ENCODE peak calls at places on chromosomes 16 and 17, in eight cellular contexts. C, F, J, I, W, Y, D and G are unnamed samples.

GRCh38 chr16:61676740-61677139 is 359.5 kb downstream of the CDH8 start:
- DNase-seq in C (no peak), F (no peak), J (no peak), I (no peak), W (no peak), Y (no peak), D (no peak), G (no peak)

GRCh38 chr16:4936991-4937781 is at the start of gene PPL:
- DNase-seq in C (peak), F (no peak), J (no peak), I (peak), W (no peak), Y (peak), D (no peak), G (no peak)

GRCh38 chr17:27349540-27350021 is 55.7 kb downstream of the WSB1 start:
- DNase-seq in C (peak), F (no peak), J (no peak), I (no peak), W (no peak), Y (no peak), D (no peak), G (no peak)

GRCh38 chr17:32111141-32111771 is 31.0 kb upstream of the RHOT1 start:
- DNase-seq in C (no peak), F (no peak), J (peak), I (peak), W (peak), Y (peak), D (no peak), G (peak)

GRCh38 chr17:32854177-32854576 is 22.7 kb downstream of the MYO1D start:
- DNase-seq in C (peak), F (no peak), J (no peak), I (no peak), W (no peak), Y (no peak), D (no peak), G (peak)

GRCh38 chr17:56699186-56699895 is 105.8 kb downstream of the NOG start:
- DNase-seq in C (peak), F (no peak), J (no peak), I (no peak), W (peak), Y (no peak), D (peak), G (peak)

GRCh38 chr17:27892542-27892865 is 661 bp downstream of the LYRM9 start:
- DNase-seq in C (no peak), F (no peak), J (no peak), I (no peak), W (no peak), Y (no peak), D (no peak), G (peak)

GRCh38 chr17:80938556-80938955 is 53.1 kb upstream of the CHMP6 start:
- DNase-seq in C (no peak), F (no peak), J (peak), I (no peak), W (no peak), Y (no peak), D (no peak), G (no peak)

GRCh38 chr16:27431773-27432599 is 30.0 kb downstream of the IL21R start:
- DNase-seq in C (no peak), F (no peak), J (no peak), I (no peak), W (no peak), Y (no peak), D (no peak), G (no peak)

GRCh38 chr17:78888911-78889496 is 14.0 kb downstream of the CEP295NL start:
- DNase-seq in C (no peak), F (no peak), J (no peak), I (no peak), W (no peak), Y (no peak), D (no peak), G (no peak)

GRCh38 chr17:60559659-60559994 is 33.6 kb upstream of the APPBP2 start:
- DNase-seq in C (no peak), F (no peak), J (no peak), I (no peak), W (no peak), Y (no peak), D (no peak), G (no peak)

GRCh38 chr17:60563743-60564142 is 36.2 kb upstream of the PPM1D start:
- DNase-seq in C (no peak), F (no peak), J (no peak), I (peak), W (no peak), Y (no peak), D (no peak), G (no peak)

GRCh38 chr17:60559995-60560859 is 34.2 kb upstream of the APPBP2 start:
- DNase-seq in C (no peak), F (no peak), J (no peak), I (peak), W (no peak), Y (no peak), D (no peak), G (no peak)

GRCh38 chr17:60562421-60562820 is 36.4 kb upstream of the APPBP2 start:
- DNase-seq in C (no peak), F (no peak), J (no peak), I (no peak), W (no peak), Y (no peak), D (no peak), G (no peak)

DNA sequence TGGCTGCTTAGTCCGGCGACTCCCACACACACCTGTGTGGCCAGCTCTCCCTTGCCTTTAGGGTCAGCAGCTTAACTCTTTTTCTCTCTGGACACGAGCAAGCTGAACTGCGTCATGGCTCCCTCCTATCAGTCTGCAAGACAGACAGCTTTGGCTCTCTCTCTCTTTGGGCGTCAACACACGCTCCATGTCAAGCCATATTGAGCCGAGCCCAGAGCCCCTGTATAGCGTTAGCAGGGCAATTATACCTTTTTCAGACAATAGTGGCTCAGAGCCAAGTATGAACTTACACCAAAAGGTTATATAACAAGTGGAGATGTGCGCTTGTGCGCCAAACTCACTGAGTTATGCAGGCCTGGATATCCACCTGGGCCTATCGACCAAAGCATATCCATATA is 34.8 kb upstream of the APPBP2 start:
- DNase-seq in C (no peak), F (no peak), J (no peak), I (peak), W (no peak), Y (no peak), D (no peak), G (no peak)
- TF ChIP-seq MAX in C (no peak), F (no peak), J (no peak), I (peak), W (no peak), Y (no peak), D (no peak), G (no peak)

DNA sequence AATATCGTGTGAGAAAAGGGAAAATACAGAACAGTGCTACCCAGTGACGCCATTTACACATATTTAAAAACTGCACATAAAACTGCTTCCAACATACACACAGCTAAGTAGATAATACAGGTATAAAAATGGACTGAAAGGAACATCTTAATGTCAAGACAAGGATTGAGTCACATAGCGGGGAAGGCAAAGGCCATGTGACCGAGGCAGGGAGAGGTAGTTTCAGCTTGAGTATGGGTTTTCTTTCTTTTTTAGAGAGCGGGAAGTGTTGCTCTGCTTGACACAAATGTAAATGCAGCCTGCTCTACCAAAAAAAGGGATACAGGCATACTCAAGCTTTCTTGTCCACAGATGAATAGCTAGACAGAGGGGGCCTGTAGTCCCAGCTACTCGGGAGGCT is 46.5 kb downstream of the SDR42E1 start:
- DNase-seq in C (no peak), F (no peak), J (no peak), I (no peak), W (no peak), Y (no peak), D (no peak), G (no peak)
- TF ChIP-seq POLR2A in C (no peak), F (no peak), J (no peak), I (no peak), W (no peak), Y (no peak), D (no peak), G (no peak)

GRCh38 chr16:51994597-51994996 is 552.3 kb downstream of the TOX3 start:
- DNase-seq in C (no peak), F (no peak), J (no peak), I (peak), W (no peak), Y (no peak), D (no peak), G (no peak)
- TF ChIP-seq MAX in C (no peak), F (no peak), J (no peak), I (no peak), W (no peak), Y (no peak), D (no peak), G (no peak)

GRCh38 chr16:85615014-85615851 is 2.1 kb downstream of the GSE1 start:
- DNase-seq in C (peak), F (no peak), J (peak), I (peak), W (no peak), Y (no peak), D (peak), G (no peak)
- TF ChIP-seq POLR2A in C (no peak), F (no peak), J (no peak), I (peak), W (no peak), Y (peak), D (no peak), G (no peak)

GRCh38 chr17:19401321-19402010 is 9.6 kb upstream of the RNF112 start:
- DNase-seq in C (no peak), F (no peak), J (no peak), I (no peak), W (no peak), Y (no peak), D (no peak), G (no peak)

GRCh38 chr17:19399750-19400450 is 11.1 kb upstream of the RNF112 start:
- DNase-seq in C (no peak), F (no peak), J (no peak), I (no peak), W (no peak), Y (no peak), D (no peak), G (no peak)

GRCh38 chr17:19392303-19392702 is 5.3 kb upstream of the MFAP4 start:
- DNase-seq in C (no peak), F (no peak), J (no peak), I (no peak), W (no peak), Y (no peak), D (no peak), G (no peak)

GRCh38 chr17:19398301-19399181 is 11.6 kb upstream of the MFAP4 start:
- DNase-seq in C (no peak), F (no peak), J (peak), I (no peak), W (no peak), Y (no peak), D (no peak), G (peak)

DNA sequence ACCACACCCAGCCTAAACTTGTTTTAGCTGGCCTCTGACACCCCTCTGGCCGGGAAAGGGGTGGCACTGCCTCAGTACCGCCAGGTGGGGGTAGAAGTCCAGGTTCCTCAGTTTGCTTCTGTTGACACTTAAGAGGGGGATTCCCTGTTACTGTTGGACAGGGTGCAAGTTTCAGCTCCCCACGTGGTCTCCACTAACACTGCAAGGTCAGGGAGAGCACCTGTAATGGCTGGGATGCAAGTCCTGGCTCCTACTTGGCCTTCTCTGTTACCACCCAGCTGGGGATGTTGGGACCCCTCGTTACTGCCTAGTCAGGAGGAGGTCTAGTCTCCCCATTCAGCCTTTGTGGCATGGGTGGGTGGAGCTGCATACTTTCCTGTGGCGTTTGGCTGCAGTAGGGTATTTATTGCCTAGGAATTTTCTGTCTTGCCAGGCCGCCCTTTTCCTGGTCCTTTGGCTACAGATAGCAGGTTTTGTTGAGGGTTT is 10.6 kb upstream of the MFAP4 start:
- DNase-seq in C (no peak), F (no peak), J (no peak), I (peak), W (peak), Y (no peak), D (no peak), G (no peak)
- TF ChIP-seq MAX in C (no peak), F (no peak), J (no peak), I (no peak), W (peak), Y (no peak), D (no peak), G (no peak)